ENCODE peak calls at places on chromosome 12, in ten cellular contexts. G is lung, E is LNCaP clone FGC, I is SK-N-SH, Z is progenitor cell of endocrine pancreas, V is MCF 10A, D is bronchial epithelial cell, O is cardiac muscle cell, N is ovary, B is GM10248. X is an unnamed sample.

GRCh38 chr12:9711664-9712063 is 21.2 kb downstream of the CLECL1 start:
- DNase-seq in N (no peak), I (no peak), Z (no peak), E (no peak), B (no peak), V (no peak), D (no peak), O (peak; percentile 43), G (no peak), X (no peak)

GRCh38 chr12:108933950-108934349 is 54.1 kb downstream of the DAO start:
- DNase-seq in V (no peak), I (no peak), E (no peak), D (no peak), Z (no peak), B (no peak), O (no peak), G (no peak), N (no peak), X (no peak)

GRCh38 chr12:106369624-106370346 is 12.2 kb downstream of the POLR3B start:
- DNase-seq in V (peak; percentile 72), E (no peak), O (no peak), B (no peak), N (no peak), I (no peak), Z (no peak), D (peak; percentile 96), G (no peak), X (no peak)

GRCh38 chr12:11741434-11742092 is 92.1 kb downstream of the ETV6 start:
- DNase-seq in V (peak; percentile 21), Z (no peak), I (no peak), O (no peak), E (no peak), G (no peak), D (peak; percentile 67), N (no peak), B (no peak), X (no peak)

GRCh38 chr12:123513805-123514204 is 19.7 kb downstream of the RILPL1 start:
- DNase-seq in N (no peak), O (no peak), G (no peak), D (no peak), B (peak; percentile 11), I (no peak), Z (no peak), V (no peak), E (no peak), X (no peak)

GRCh38 chr12:52119398-52120254 is 40.1 kb downstream of the SMIM41 start:
- DNase-seq in B (peak; percentile 71), D (peak; percentile 37), N (no peak), V (peak; percentile 55), O (peak; percentile 81), E (no peak), Z (peak; percentile 63), G (peak; percentile 54), I (peak; percentile 59), X (peak; percentile 52)

GRCh38 chr12:63294327-63294632 is 143.3 kb upstream of the AVPR1A start:
- DNase-seq in D (peak; percentile 79), B (no peak), O (no peak), N (no peak), E (no peak), G (no peak), I (no peak), Z (no peak), V (peak; percentile 55), X (no peak)

GRCh38 chr12:112182499-112182898 is 57.1 kb downstream of the TRAFD1 start:
- DNase-seq in D (no peak), Z (no peak), N (no peak), O (no peak), I (no peak), V (no peak), G (no peak), B (peak; percentile 45), E (no peak), X (no peak)

GRCh38 chr12:119803391-119803791 is 73.7 kb downstream of the CIT start:
- DNase-seq in O (peak; percentile 65), Z (peak; percentile 12), V (no peak), B (no peak), I (peak; percentile 41), G (no peak), E (no peak), D (peak; percentile 13), N (no peak), X (peak; percentile 36)
- TF ChIP-seq CTCF in O (no peak), Z (no peak), V (no peak), B (no peak), I (no peak), G (no peak), E (no peak), D (no peak), N (no peak), X (no peak)

GRCh38 chr12:54207539-54208267 is 18.9 kb upstream of the SMUG1 start:
- DNase-seq in G (peak; percentile 73), E (no peak), I (peak; percentile 81), V (peak; percentile 80), O (peak; percentile 80), D (peak; percentile 74), N (peak; percentile 78), B (peak; percentile 84), Z (peak; percentile 93), X (peak; percentile 90)
- TF ChIP-seq CTCF in G (peak; percentile 60), E (peak; percentile 98), I (peak; percentile 90), V (peak; percentile 90), O (peak; percentile 97), D (peak; percentile 96), N (peak; percentile 89), B (peak; percentile 99), Z (peak; percentile 93), X (peak; percentile 93)

GRCh38 chr12:70487440-70487839 is 121.3 kb downstream of the KCNMB4 start:
- DNase-seq in G (no peak), O (no peak), D (no peak), B (no peak), Z (no peak), E (no peak), N (no peak), V (no peak), I (no peak), X (no peak)
- TF ChIP-seq CTCF in G (no peak), O (no peak), D (no peak), B (no peak), Z (no peak), E (no peak), N (no peak), V (no peak), I (no peak), X (no peak)

GRCh38 chr12:102067574-102068258 is 5.9 kb upstream of the WASHC3 start:
- DNase-seq in N (no peak), D (peak; percentile 3), G (no peak), B (no peak), Z (no peak), V (no peak), O (no peak), I (no peak), E (no peak), X (no peak)
- TF ChIP-seq CTCF in N (no peak), D (no peak), G (no peak), B (no peak), Z (no peak), V (no peak), O (no peak), I (no peak), E (no peak), X (no peak)

GRCh38 chr12:125340791-125341190 is 275.6 kb downstream of the AACS start:
- DNase-seq in Z (no peak), V (peak; percentile 52), I (no peak), O (peak; percentile 8), B (no peak), D (peak; percentile 47), N (no peak), E (peak; percentile 71), G (no peak), X (no peak)
- TF ChIP-seq CTCF in Z (no peak), V (no peak), I (no peak), O (no peak), B (no peak), D (no peak), N (no peak), E (no peak), G (no peak), X (no peak)

DNA sequence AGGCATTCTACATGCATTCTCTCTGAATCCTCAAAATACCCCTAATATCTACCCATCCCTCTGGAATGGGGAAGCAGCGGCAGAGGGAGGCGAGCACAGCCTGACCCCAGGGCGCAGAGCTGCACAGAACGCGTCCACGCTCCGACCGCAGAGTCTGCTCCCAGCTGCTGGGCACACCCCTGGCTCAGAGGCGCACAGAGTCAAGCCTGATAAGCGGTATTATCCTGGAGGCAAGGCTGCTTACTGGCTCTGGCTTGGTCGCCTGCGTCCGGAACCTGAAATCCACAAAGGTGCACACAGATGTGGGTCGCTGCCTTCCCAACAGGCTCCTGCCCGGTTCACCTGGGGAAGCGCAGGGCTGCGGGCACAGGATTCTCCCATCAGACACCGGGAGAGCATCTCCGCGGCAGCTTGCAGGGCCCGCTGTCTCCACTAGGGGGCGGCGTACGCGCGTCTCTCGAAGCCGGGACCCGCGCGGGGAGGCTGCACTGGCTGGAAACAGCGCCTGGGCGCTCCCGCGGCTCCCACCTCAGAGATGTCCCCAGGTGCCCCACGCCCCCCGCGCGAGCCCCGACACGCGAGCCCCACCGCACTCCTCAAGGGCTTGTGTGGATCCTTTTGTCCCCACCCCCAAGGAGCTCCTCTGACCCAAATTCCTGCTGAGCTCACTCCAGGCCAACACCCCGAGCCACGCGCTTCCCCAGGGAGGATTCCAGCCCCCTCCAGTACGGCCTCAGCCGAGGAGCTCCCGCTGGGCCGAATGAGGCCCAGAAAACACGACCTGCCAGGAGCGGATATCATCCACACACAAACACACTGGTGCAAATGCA is 120.1 kb upstream of the FZD10 start:
- DNase-seq in I (peak; percentile 94), G (peak; percentile 42), Z (peak; percentile 85), N (peak; percentile 21), D (no peak), E (no peak), O (peak; percentile 78), B (no peak), V (peak; percentile 20), X (no peak)
- TF ChIP-seq CTCF in I (no peak), G (peak; percentile 52), Z (peak; percentile 99), N (no peak), D (peak; percentile 91), E (peak; percentile 80), O (no peak), B (peak; percentile 14), V (peak; percentile 63), X (no peak)

DNA sequence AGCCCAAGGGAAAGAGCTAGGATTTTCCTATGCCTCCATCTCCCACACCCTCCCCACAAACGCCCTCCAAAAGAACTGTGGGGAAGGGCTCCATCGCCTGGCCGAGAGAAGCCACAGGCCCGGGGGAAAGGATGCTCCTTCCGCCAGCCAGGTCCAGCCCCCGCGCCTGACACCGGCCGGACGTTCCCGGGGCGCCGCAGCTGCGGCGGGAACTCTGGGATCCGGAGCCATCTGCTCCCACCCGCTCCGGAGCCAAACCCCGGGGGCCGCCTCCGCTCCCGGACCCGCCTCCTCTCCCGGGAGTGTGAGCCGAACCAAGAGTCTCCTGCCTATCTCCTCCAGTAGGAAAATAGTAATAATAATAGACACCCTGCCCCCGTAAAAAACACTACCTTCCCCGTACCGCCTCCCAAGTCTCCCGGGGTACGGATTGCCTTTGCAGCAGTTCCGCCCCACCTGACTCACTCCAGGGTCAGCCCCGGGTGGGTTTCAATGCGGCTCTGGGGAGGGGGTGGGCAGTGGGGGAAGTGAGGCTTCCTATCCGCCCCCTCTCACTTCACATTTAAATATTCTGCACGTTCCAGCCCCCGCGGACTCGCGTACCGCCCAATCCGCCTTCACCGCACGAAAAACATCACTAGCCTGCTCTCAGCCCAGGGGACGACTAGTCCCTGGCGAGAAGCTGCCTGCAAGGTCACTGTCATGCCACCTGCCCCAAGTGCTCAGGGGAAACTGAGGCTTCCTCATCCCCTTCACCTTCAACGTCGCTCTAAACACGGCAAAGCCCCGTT is 2.4 kb downstream of the AGAP2 start:
- DNase-seq in I (peak; percentile 87), N (no peak), G (no peak), O (peak; percentile 44), D (no peak), B (no peak), Z (no peak), E (no peak), V (peak; percentile 56), X (peak; percentile 61)
- TF ChIP-seq CTCF in I (peak; percentile 53), N (no peak), G (no peak), O (peak; percentile 40), D (peak; percentile 21), B (no peak), Z (no peak), E (peak; percentile 24), V (peak; percentile 37), X (no peak)

X was measured in endothelial cell.